ENCODE peak calls at places on chromosome 4, in four cellular contexts. W is GM10248, V is AG10803, G is LNCaP clone FGC. D is an unnamed sample.

GRCh38 chr4:26916195-26916594 is 55.6 kb downstream of the STIM2 start:
- DNase-seq in W (no peak), V (peak; percentile 23), G (no peak), D (no peak)

GRCh38 chr4:158033416-158033863 is 139.4 kb downstream of the GASK1B start:
- DNase-seq in W (no peak), V (peak; percentile 16), G (no peak), D (peak; percentile 60)

GRCh38 chr4:8324640-8325239 is 55.2 kb downstream of the HTRA3 start:
- DNase-seq in W (no peak), V (no peak), G (no peak), D (no peak)

GRCh38 chr4:152398060-152398459 is 137.8 kb downstream of the FBXW7 start:
- DNase-seq in W (no peak), V (no peak), G (no peak), D (peak; percentile 19)

GRCh38 chr4:139958738-139959096 is 195.3 kb downstream of the MAML3 start:
- DNase-seq in W (no peak), V (no peak), G (no peak), D (no peak)

GRCh38 chr4:3413217-3413671 is 28.5 kb upstream of the HGFAC start:
- DNase-seq in W (no peak), V (no peak), G (no peak), D (no peak)

GRCh38 chr4:5751918-5752802 is 41.2 kb downstream of the EVC start:
- DNase-seq in W (no peak), V (peak; percentile 39), G (no peak), D (peak; percentile 77)

GRCh38 chr4:26161030-26161824 is 159.6 kb upstream of the RBPJ start:
- DNase-seq in W (no peak), V (no peak), G (no peak), D (no peak)

GRCh38 chr4:74426101-74426500 is 18.8 kb upstream of the AREG start:
- DNase-seq in W (no peak), V (peak; percentile 32), G (no peak), D (peak; percentile 91)

GRCh38 chr4:151991001-151991883 is 230.4 kb upstream of the GATB start:
- DNase-seq in W (no peak), V (no peak), G (no peak), D (no peak)

GRCh38 chr4:7487464-7487863 is 52.7 kb upstream of the PSAPL1 start:
- DNase-seq in W (no peak), V (no peak), G (no peak), D (no peak)

GRCh38 chr4:52402582-52402981 is 256.5 kb downstream of the USP46 start:
- DNase-seq in W (no peak), V (no peak), G (no peak), D (no peak)

GRCh38 chr4:74654230-74654681 is 140.1 kb downstream of the BTC start:
- DNase-seq in W (no peak), V (no peak), G (no peak), D (no peak)

GRCh38 chr4:15729910-15730533 is 27.2 kb downstream of the BST1 start:
- DNase-seq in W (peak; percentile 64), V (peak; percentile 41), G (no peak), D (peak; percentile 51)

GRCh38 chr4:891747-892146 is 40.4 kb downstream of the GAK start:
- DNase-seq in W (no peak), V (no peak), G (no peak), D (no peak)

GRCh38 chr4:151641983-151642382 is 118.8 kb downstream of the GATB start:
- DNase-seq in W (no peak), V (no peak), G (no peak), D (no peak)

GRCh38 chr4:1771555-1772305 is 21.4 kb upstream of the FGFR3 start:
- DNase-seq in W (peak; percentile 66), V (no peak), G (no peak), D (no peak)

GRCh38 chr4:140867338-140867737 is 111.2 kb upstream of the TBC1D9 start:
- DNase-seq in W (no peak), V (no peak), G (no peak), D (no peak)

GRCh38 chr4:145907827-145908226 is 30.8 kb downstream of the ZNF827 start:
- DNase-seq in W (no peak), V (peak; percentile 31), G (no peak), D (peak; percentile 25)

GRCh38 chr4:88006956-88007303 is 505 bp upstream of the PKD2 start:
- DNase-seq in W (peak; percentile 18), V (no peak), G (no peak), D (peak; percentile 32)

DNA sequence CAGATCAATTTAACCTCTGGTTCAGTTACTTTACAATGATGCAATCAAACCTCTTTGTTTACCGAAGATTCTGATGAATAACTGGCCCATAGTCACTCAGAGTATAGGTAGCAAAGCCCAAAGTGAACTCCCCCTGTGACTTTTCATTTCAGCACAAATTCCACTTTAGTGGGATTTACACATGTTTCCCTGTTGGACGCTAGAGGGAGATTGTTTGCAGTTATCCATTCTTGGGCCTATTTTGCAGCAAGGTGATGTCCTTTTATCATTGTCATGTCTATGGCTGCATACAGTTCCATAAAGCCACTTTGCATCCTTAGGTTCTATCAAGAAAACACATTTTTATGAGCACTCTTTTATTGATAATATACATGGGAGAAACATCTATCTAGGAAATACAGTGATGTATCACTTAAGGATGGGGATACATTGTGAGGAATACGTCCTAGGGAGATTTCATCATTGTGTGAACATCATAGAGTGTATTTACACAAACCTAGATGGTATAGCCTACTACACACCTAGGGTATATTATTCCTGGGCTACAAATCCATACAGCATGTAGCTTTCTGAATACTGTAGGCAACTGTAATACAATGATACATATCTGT is 14.5 kb upstream of the DKK2 start:
- DNase-seq in W (no peak), V (peak; percentile 26), G (no peak), D (no peak)
- TF ChIP-seq CTCF in W (peak; percentile 29), V (peak; percentile 78), G (peak; percentile 71), D (peak; percentile 77)

GRCh38 chr4:71709961-71710360 is 73.9 kb downstream of the GC start:
- DNase-seq in W (no peak), V (no peak), G (no peak), D (no peak)
- TF ChIP-seq CTCF in W (no peak), V (no peak), G (peak; percentile 18), D (no peak)

GRCh38 chr4:39591290-39591689 is 47.4 kb downstream of the SMIM14 start:
- DNase-seq in W (no peak), V (no peak), G (peak; percentile 46), D (no peak)
- TF ChIP-seq CTCF in W (no peak), V (no peak), G (peak; percentile 51), D (no peak)

GRCh38 chr4:128221556-128221955 is 66.1 kb downstream of the PGRMC2 start:
- DNase-seq in W (no peak), V (no peak), G (no peak), D (peak; percentile 67)

GRCh38 chr4:128225148-128225547 is 62.5 kb downstream of the PGRMC2 start:
- DNase-seq in W (no peak), V (peak; percentile 93), G (no peak), D (peak; percentile 83)

GRCh38 chr4:128220286-128221235 is 67.1 kb downstream of the PGRMC2 start:
- DNase-seq in W (peak; percentile 24), V (peak; percentile 71), G (peak; percentile 19), D (peak; percentile 75)
- TF ChIP-seq CTCF in W (peak; percentile 26), V (peak; percentile 47), G (peak; percentile 25), D (peak; percentile 20)

DNA sequence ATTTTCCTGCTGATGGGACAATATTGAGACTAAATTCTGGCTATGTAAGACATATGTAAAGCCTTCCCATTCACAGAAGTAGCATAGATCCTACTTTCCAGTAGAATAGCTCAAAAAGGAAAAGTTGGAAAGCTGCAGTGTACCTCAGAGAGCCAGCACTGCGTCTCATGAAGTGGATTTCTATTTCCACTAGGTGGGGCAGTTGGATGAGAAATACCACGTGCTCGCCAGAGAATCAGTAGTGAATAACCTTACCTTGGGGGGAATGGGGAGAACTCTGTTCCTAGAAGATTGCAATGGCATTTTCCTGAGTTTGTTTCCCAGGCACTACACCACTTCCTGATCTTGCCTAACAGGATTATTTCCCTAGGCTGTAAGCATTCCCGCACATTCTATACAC is 907.1 kb downstream of the FSTL5 start:
- DNase-seq in W (no peak), V (no peak), G (no peak), D (no peak)
- TF ChIP-seq CTCF in W (peak; percentile 38), V (peak; percentile 27), G (peak; percentile 35), D (peak; percentile 25)

GRCh38 chr4:185515248-185515647 is 20.1 kb downstream of the PDLIM3 start:
- DNase-seq in W (no peak), V (no peak), G (no peak), D (no peak)

GRCh38 chr4:185520119-185520518 is 15.2 kb downstream of the PDLIM3 start:
- DNase-seq in W (no peak), V (no peak), G (no peak), D (no peak)

GRCh38 chr4:185518069-185518468 is 17.2 kb downstream of the PDLIM3 start:
- DNase-seq in W (no peak), V (no peak), G (no peak), D (no peak)

GRCh38 chr4:185522451-185522850 is 12.9 kb downstream of the PDLIM3 start:
- DNase-seq in W (no peak), V (no peak), G (no peak), D (no peak)

GRCh38 chr4:185518494-185518893 is 16.8 kb downstream of the PDLIM3 start:
- DNase-seq in W (no peak), V (no peak), G (no peak), D (no peak)
- TF ChIP-seq CTCF in W (no peak), V (no peak), G (no peak), D (no peak)

GRCh38 chr4:113901994-113902787 is 77.3 kb downstream of the ARSJ start:
- DNase-seq in W (peak; percentile 23), V (no peak), G (peak; percentile 97), D (no peak)
- TF ChIP-seq CTCF in W (no peak), V (no peak), G (peak; percentile 84), D (no peak)

DNA sequence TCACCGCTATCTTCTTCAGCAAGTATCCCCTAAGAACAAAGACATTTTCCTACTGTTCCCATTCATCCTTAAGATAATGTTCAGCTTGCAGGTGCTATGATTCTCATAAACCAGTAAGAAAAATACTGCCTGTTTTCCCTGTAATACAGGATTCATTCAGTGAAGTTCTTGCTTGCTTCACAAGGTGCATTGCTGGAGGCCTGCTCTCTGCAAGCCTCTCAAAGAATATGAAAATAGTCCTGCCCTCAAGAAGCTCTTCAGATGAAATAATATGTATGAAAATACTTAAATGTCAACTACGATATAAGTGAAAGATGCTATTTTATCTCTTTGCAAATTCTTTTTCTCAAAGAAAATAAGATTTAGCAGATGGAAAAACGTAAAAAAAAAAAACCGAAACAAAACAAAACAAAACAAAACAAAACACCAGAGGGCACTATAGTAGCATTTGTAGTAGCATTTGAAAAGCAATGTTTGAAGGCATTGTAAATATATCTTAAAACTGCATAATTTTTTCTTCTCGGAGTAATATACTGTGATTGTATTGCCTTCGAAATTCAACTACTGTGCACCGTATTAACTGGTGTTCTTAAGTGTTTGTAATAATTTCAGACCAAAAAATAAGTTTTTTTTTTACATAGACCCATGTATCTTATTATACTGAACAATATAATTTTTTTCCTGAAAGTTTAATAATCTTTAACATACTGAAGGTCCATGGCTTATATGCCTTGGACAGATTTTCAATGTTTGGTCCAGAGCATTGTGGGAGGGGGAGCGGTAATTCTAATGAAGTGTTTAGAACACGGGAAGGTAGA is 26.0 kb downstream of the ADH4 start:
- DNase-seq in W (peak; percentile 36), V (peak; percentile 38), G (no peak), D (peak; percentile 39)
- TF ChIP-seq CTCF in W (no peak), V (peak; percentile 60), G (no peak), D (peak; percentile 11)

DNA sequence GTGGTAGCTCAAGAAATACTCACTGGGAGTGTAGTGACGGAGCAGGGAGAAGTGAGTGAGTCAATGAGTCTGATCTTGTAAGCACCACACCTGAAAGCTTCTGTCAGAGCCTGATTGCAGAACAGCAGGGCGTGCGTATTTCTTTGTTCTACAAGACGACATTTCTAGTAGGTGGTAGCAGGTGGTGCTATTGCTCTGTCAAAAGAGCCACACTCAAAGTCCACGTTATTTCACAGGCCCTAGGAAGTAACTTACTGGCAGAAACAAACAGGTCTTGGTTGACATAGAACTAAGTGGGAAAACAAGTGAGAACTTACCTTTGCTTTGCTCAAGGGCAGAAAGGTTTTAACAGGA is 46.4 kb upstream of the SPRY1 start:
- DNase-seq in W (no peak), V (no peak), G (peak; percentile 65), D (peak; percentile 11)
- TF ChIP-seq CTCF in W (no peak), V (no peak), G (peak; percentile 40), D (no peak)